ENCODE peak calls at places on chromosomes 13 and 19, in four cellular contexts. U is amniotic epithelial cell, L is spleen, I is NCI-H446. H is an unnamed sample.

GRCh38 chr19:27986299-27986698 is 1226.7 kb downstream of the UQCRFS1 start:
- DNase-seq in U (no peak), L (no peak), I (no peak), H (no peak)

GRCh38 chr13:20799726-20800416 is 26.1 kb upstream of the EEF1AKMT1 start:
- DNase-seq in U (no peak), L (no peak), I (no peak), H (no peak)

GRCh38 chr13:28579334-28579733 is 79.6 kb upstream of the POMP start:
- DNase-seq in U (no peak), L (no peak), I (no peak), H (no peak)

GRCh38 chr13:73684750-73685149 is 449.5 kb downstream of the KLF12 start:
- DNase-seq in U (no peak), L (no peak), I (no peak), H (no peak)

GRCh38 chr19:28980236-28980868 is 232.6 kb downstream of the UQCRFS1 start:
- DNase-seq in U (no peak), L (no peak), I (no peak), H (no peak)

GRCh38 chr19:38849746-38850230 is at the start of gene HNRNPL:
- DNase-seq in U (no peak), L (peak; percentile 99), I (no peak), H (no peak)

GRCh38 chr13:76677047-76677446 is 209.2 kb downstream of the KCTD12 start:
- DNase-seq in U (peak; percentile 28), L (no peak), I (no peak), H (no peak)

GRCh38 chr19:5345895-5346386 is 5.3 kb upstream of the PTPRS start:
- DNase-seq in U (peak; percentile 66), L (peak; percentile 16), I (no peak), H (peak; percentile 70)

GRCh38 chr19:4108767-4109625 is 14.9 kb downstream of the MAP2K2 start:
- DNase-seq in U (no peak), L (peak; percentile 93), I (no peak), H (no peak)